ENCODE peak calls at places on chromosome 12, in four cellular contexts. C, Y, K and H are unnamed samples.

GRCh38 chr12:42733911-42734310 is 144.4 kb upstream of the PRICKLE1 start:
- DNase-seq in C (no peak), K (no peak), Y (no peak), H (no peak)

GRCh38 chr12:85179680-85180300 is 100.2 kb upstream of the ALX1 start:
- DNase-seq in Y (peak; percentile 12), K (no peak), C (no peak), H (no peak)

GRCh38 chr12:30925607-30926242 is 823 bp upstream of the TSPAN11 start:
- DNase-seq in C (no peak), K (no peak), Y (no peak), H (no peak)

GRCh38 chr12:23906329-23906728 is 43.1 kb downstream of the SOX5 start:
- DNase-seq in Y (peak; percentile 69), C (no peak), K (no peak), H (no peak)

GRCh38 chr12:59823535-59823934 is 227.7 kb downstream of the SLC16A7 start:
- DNase-seq in Y (no peak), K (no peak), C (no peak), H (no peak)

GRCh38 chr12:18141583-18141982 is 51.6 kb upstream of the RERGL start:
- DNase-seq in C (no peak), Y (peak; percentile 90), K (no peak), H (no peak)

GRCh38 chr12:85076688-85077430 is 40.7 kb downstream of the LRRIQ1 start:
- DNase-seq in C (no peak), K (no peak), Y (peak; percentile 94), H (peak; percentile 7)

GRCh38 chr12:93790472-93791152 is 113.4 kb downstream of the CRADD start:
- DNase-seq in K (no peak), C (no peak), Y (peak; percentile 87), H (no peak)

GRCh38 chr12:4031703-4032291 is 158.6 kb upstream of the PARP11 start:
- DNase-seq in K (peak; percentile 29), Y (peak; percentile 89), C (no peak), H (no peak)

GRCh38 chr12:114888458-114888857 is 204.5 kb upstream of the TBX3 start:
- DNase-seq in C (no peak), Y (peak; percentile 5), K (no peak), H (no peak)

GRCh38 chr12:97939141-97939540 is 476.5 kb downstream of the RMST start:
- DNase-seq in K (no peak), C (no peak), Y (no peak), H (no peak)

GRCh38 chr12:65685514-65685913 is 138.8 kb upstream of the HMGA2 start:
- DNase-seq in C (no peak), Y (peak; percentile 59), K (no peak), H (peak; percentile 11)

GRCh38 chr12:113463746-113464743 is 7.6 kb downstream of the LHX5 start:
- DNase-seq in C (no peak), K (no peak), Y (no peak), H (peak; percentile 29)

GRCh38 chr12:3964404-3964803 is 91.2 kb upstream of the PARP11 start:
- DNase-seq in C (peak; percentile 45), K (peak; percentile 25), Y (no peak), H (peak; percentile 50)

GRCh38 chr12:88493651-88494050 is 86.6 kb downstream of the KITLG start:
- DNase-seq in K (no peak), C (no peak), Y (peak; percentile 80), H (no peak)

GRCh38 chr12:109679716-109680520 is 33.7 kb upstream of the FAM222A start:
- DNase-seq in K (no peak), C (no peak), Y (no peak), H (no peak)

GRCh38 chr12:110548678-110549077 is 34.4 kb downstream of the PPTC7 start:
- DNase-seq in Y (no peak), C (no peak), K (no peak), H (no peak)

GRCh38 chr12:69291278-69291593 is 51.9 kb downstream of the CPSF6 start:
- DNase-seq in K (no peak), Y (no peak), C (no peak), H (no peak)
- TF ChIP-seq CTCF in K (no peak), Y (no peak), C (peak; percentile 21), H (no peak)

GRCh38 chr12:105318651-105319483 is 11.6 kb upstream of the C12orf75 start:
- DNase-seq in K (no peak), C (no peak), Y (no peak), H (no peak)

GRCh38 chr12:105317942-105318614 is 12.4 kb upstream of the C12orf75 start:
- DNase-seq in C (no peak), K (no peak), Y (no peak), H (no peak)

GRCh38 chr12:105319691-105320209 is 10.7 kb upstream of the C12orf75 start:
- DNase-seq in K (no peak), Y (no peak), C (no peak), H (no peak)

GRCh38 chr12:105322070-105322469 is 8.4 kb upstream of the C12orf75 start:
- DNase-seq in Y (no peak), K (no peak), C (no peak), H (no peak)

GRCh38 chr12:105321125-105321524 is 9.4 kb upstream of the C12orf75 start:
- DNase-seq in C (no peak), K (no peak), Y (no peak), H (no peak)
- TF ChIP-seq CTCF in C (no peak), K (no peak), Y (no peak), H (no peak)

DNA sequence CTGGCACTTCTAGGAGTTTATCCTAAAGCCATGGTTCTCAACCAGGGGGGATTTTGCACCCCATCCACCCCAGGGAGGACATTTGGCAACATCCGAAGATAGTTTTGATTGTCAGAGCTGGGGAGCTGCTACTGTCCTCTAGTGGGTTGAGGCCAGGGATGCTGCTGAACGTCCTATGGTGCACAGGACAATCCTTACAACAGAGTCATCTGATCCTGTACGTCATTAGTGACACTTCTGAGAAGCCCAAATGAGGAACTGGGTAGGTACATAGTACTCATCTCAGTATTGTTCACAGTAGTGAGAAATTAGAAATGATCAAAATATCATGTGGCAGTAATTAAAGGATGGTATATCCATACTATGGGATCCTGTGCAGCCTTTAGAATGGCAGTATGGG is 185.1 kb downstream of the CHST11 start:
- DNase-seq in C (no peak), Y (no peak), K (peak; percentile 42), H (peak; percentile 79)
- TF ChIP-seq CTCF in C (no peak), Y (no peak), K (no peak), H (peak; percentile 17)

GRCh38 chr12:96720363-96720705 is 186.7 kb upstream of the NEDD1 start:
- DNase-seq in Y (peak; percentile 38), K (peak; percentile 26), C (no peak), H (peak; percentile 36)
- TF ChIP-seq CTCF in Y (peak; percentile 50), K (no peak), C (no peak), H (no peak)

DNA sequence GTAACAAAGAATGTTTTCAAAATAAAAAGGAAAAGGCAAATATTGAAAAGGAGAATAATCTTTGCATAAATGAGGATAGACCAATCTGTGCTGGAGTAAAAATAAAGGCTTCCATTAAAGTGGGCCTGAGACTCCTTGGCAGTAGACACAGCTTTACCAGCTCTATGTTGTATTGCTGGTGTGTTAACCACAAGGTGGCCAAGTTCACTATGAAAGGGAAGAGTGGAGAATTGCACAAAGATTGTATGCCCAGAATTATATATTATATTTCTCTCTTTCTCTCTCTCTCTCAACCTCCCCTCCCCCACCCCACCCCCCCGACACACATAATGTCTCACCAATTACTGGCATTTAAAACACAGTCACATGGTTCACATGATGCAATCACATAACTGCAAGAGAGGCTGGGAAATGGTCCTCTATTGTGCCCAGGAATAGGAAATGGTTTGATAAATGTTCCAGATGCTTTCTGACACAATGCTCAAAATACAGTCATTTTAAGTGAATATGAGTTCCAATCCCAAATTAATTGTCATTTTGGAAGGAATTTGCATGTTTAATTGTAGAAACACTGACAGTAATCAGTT is 222.6 kb upstream of the SYT1 start:
- DNase-seq in C (no peak), K (no peak), Y (peak; percentile 11), H (no peak)
- TF ChIP-seq CTCF in C (no peak), K (no peak), Y (peak; percentile 16), H (no peak)

DNA sequence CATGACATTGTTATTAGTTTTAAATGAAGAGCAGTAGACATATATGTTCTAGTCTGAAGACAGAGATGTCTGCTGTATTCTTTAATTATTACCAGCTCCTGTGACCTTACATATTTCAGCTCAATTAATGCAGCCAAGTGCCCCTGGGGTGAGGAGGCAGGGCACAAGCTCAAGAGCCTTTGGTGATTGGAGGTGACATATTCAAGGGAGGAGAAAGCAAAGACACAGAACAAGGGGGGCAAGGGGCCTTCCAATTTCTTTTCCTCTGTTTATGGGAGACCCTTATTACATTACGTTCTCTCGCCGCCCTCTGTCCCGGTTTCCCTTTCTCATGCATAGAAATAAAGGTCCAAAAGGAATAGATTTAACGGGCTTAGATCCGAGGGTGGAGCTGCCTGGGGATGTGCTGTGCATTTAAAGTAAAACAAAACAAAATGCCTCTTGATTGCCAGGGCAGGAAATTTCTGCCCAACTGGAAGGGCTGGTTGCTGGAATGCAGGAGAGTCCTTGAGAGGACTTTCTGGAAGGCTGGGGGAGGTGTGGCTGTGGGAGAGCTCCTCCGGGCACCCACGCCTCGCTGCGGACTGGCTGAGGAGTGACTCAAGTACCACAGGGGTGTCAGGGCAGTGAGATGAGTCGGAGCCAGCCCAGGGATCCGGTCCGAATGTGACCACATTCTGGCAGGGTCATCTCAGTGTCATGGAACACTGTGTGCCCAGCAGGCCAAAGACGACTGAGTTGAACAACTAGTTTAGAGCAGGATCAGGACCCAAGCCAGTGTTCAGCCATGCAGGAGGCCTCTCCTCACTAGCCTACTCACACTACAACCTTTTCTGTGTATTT is 32.1 kb upstream of the GSG1 start:
- DNase-seq in C (no peak), K (no peak), Y (peak; percentile 98), H (no peak)
- TF ChIP-seq CTCF in C (no peak), K (no peak), Y (peak; percentile 60), H (no peak)

GRCh38 chr12:102201662-102202061 is 4.0 kb upstream of the PMCH start:
- DNase-seq in Y (no peak), C (no peak), K (no peak), H (no peak)

GRCh38 chr12:102202556-102202955 is 4.9 kb upstream of the PMCH start:
- DNase-seq in C (no peak), K (no peak), Y (no peak), H (no peak)

GRCh38 chr12:102204025-102204424 is 6.4 kb upstream of the PMCH start:
- DNase-seq in C (no peak), Y (no peak), K (no peak), H (no peak)
- TF ChIP-seq CTCF in C (no peak), Y (no peak), K (no peak), H (no peak)